ENCODE peak calls at places on chromosomes 5 and 9, in ten cellular contexts. Q is iPS DF 6.9; P is heart right ventricle; A is lower lobe of right lung; X is Karpas-422; J is psoas muscle; O is dorsolateral prefrontal cortex; T is trophoblast cell; I is CD8-positive, alpha-beta T cell; G is neuronal stem cell. N is an unnamed sample.
A peak's percentile ranks its signal among the peaks of the same experiment; 100 is the strongest.

GRCh38 chr9:68540712-68541535 is at the start of gene TMEM252:
- DNase-seq in G (no peak), O (no peak), T (no peak), Q (no peak), P (no peak), A (no peak), X (no peak), J (no peak), I (no peak), N (no peak)

GRCh38 chr5:130526708-130527107 is 622.4 kb downstream of the CHSY3 start:
- DNase-seq in G (no peak), Q (no peak), X (no peak), I (no peak), J (no peak), T (no peak), P (no peak), A (peak; percentile 61), O (no peak), N (no peak)

GRCh38 chr5:143434261-143435206 is 31.0 kb upstream of the NR3C1 start:
- DNase-seq in G (no peak), T (peak; percentile 78), A (no peak), Q (no peak), P (no peak), I (peak; percentile 19), X (peak; percentile 92), O (no peak), J (peak; percentile 55), N (no peak)

GRCh38 chr9:113519401-113520108 is 56.0 kb downstream of the RGS3 start:
- DNase-seq in A (no peak), J (no peak), Q (no peak), X (no peak), O (no peak), I (no peak), T (no peak), G (no peak), P (no peak), N (peak; percentile 75)

GRCh38 chr5:56588636-56589485 is 226.5 kb upstream of the MAP3K1 start:
- DNase-seq in X (peak; percentile 59), O (no peak), P (peak; percentile 58), G (peak; percentile 51), T (no peak), A (peak; percentile 64), Q (no peak), I (peak; percentile 41), J (peak; percentile 87), N (no peak)

GRCh38 chr5:73591102-73591695 is 25.7 kb downstream of the UTP15 start:
- DNase-seq in T (peak; percentile 93), O (no peak), J (no peak), X (peak; percentile 88), I (peak; percentile 25), Q (peak; percentile 47), G (peak; percentile 72), P (no peak), A (no peak), N (peak; percentile 86)

GRCh38 chr5:90112293-90112692 is 297.3 kb downstream of the CETN3 start:
- DNase-seq in J (no peak), P (no peak), I (no peak), Q (no peak), T (no peak), A (no peak), X (no peak), G (no peak), O (no peak), N (no peak)

GRCh38 chr5:16508730-16509531 is 43.3 kb upstream of the ZNF622 start:
- DNase-seq in O (no peak), X (no peak), I (no peak), Q (no peak), G (no peak), A (peak; percentile 76), J (peak; percentile 92), P (peak; percentile 75), T (peak; percentile 34), N (peak; percentile 81)

GRCh38 chr5:37197340-37198050 is 51.7 kb downstream of the CPLANE1 start:
- DNase-seq in Q (no peak), X (peak; percentile 47), P (no peak), T (no peak), G (no peak), J (no peak), A (no peak), I (no peak), O (no peak), N (no peak)

GRCh38 chr5:139747583-139748504 is 47.8 kb upstream of the PSD2 start:
- DNase-seq in A (peak; percentile 53), X (no peak), T (peak; percentile 18), Q (no peak), I (peak; percentile 40), P (peak; percentile 49), J (no peak), G (no peak), O (peak; percentile 71), N (no peak)

GRCh38 chr5:116360008-116360853 is 214.4 kb downstream of the SEMA6A start:
- DNase-seq in Q (no peak), O (peak; percentile 62), J (peak; percentile 86), G (no peak), P (peak; percentile 72), X (no peak), T (no peak), A (no peak), I (no peak), N (no peak)

GRCh38 chr5:43769576-43770352 is 166.8 kb downstream of the NNT start:
- DNase-seq in P (no peak), X (no peak), I (no peak), A (no peak), J (no peak), Q (no peak), O (no peak), G (no peak), T (peak; percentile 30), N (no peak)

GRCh38 chr5:143401846-143402463 is 1.5 kb downstream of the NR3C1 start:
- DNase-seq in Q (no peak), G (peak; percentile 9), A (no peak), X (peak; percentile 87), T (peak; percentile 39), P (no peak), I (no peak), O (no peak), J (no peak), N (peak; percentile 17)

GRCh38 chr5:85556464-85556863 is 1061.3 kb upstream of the COX7C start:
- DNase-seq in I (no peak), P (no peak), Q (no peak), X (no peak), G (no peak), T (no peak), O (no peak), J (no peak), A (no peak), N (no peak)

GRCh38 chr9:71897573-71897972 is 13.4 kb downstream of the ABHD17B start:
- DNase-seq in Q (no peak), P (no peak), I (peak; percentile 9), G (no peak), X (no peak), A (no peak), T (no peak), J (no peak), O (no peak), N (peak; percentile 52)

GRCh38 chr9:71896762-71897161 is 14.2 kb downstream of the ABHD17B start:
- DNase-seq in A (no peak), Q (no peak), G (no peak), J (no peak), O (no peak), T (no peak), X (no peak), P (no peak), I (no peak), N (no peak)

GRCh38 chr9:71895955-71896354 is 15.0 kb downstream of the ABHD17B start:
- DNase-seq in X (no peak), J (no peak), Q (no peak), A (no peak), T (no peak), P (no peak), O (no peak), G (no peak), I (no peak), N (no peak)

GRCh38 chr9:71891557-71892189 is 19.3 kb downstream of the ABHD17B start:
- DNase-seq in T (no peak), P (no peak), A (no peak), X (no peak), Q (no peak), I (no peak), J (no peak), O (no peak), G (no peak), N (no peak)

DNA sequence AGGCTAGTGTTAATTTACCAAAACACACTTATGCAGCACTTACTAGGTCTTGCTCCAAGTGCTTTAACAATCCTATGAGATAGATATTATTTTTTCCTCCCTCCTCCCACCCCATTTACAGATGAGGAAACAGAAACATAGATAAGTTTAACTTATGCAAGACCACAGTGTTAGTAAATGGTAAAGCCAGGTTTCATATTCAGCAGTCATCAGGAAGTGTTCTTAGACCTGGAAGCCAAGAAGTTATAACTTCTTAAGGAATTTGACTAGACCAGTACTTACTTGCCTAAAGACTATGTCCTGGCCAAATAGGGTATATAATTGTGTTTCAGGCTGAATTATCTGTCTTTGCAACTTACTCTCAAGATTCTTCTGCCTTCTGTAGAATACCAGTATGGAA is 15.9 kb downstream of the ABHD17B start:
- DNase-seq in X (no peak), A (no peak), I (no peak), T (no peak), J (no peak), Q (no peak), P (no peak), O (no peak), G (no peak), N (peak; percentile 72)
- H3K4me3 ChIP-seq in X (no peak overlapping the region), A (no peak overlapping the region), I (no peak overlapping the region), T (no peak overlapping the region), J (no peak overlapping the region), Q (no peak overlapping the region), P (no peak overlapping the region), O (no peak overlapping the region), G (no peak overlapping the region), N (no peak overlapping the region)

GRCh38 chr9:109968702-109969450 is 188.9 kb downstream of the PALM2AKAP2 start:
- DNase-seq in P (no peak), Q (no peak), A (no peak), X (no peak), T (peak; percentile 42), O (no peak), I (no peak), G (no peak), J (no peak), N (peak; percentile 30)
- H3K4me3 ChIP-seq in P (no peak overlapping the region), Q (no peak overlapping the region), A (no peak overlapping the region), X (no peak overlapping the region), T (no peak overlapping the region), O (no peak overlapping the region), I (no peak overlapping the region), G (no peak overlapping the region), J (no peak overlapping the region), N (no peak overlapping the region)

GRCh38 chr5:179816401-179817070 is 4.2 kb upstream of the SQSTM1 start:
- DNase-seq in X (no peak), J (peak; percentile 57), O (no peak), T (peak; percentile 31), A (peak; percentile 52), P (peak; percentile 34), G (no peak), I (no peak), Q (no peak), N (no peak)
- H3K4me3 ChIP-seq in X (no peak overlapping the region), J (peak overlapping the region; percentile 99), O (peak overlapping the region; percentile 65), T (peak overlapping the region; percentile 73), A (peak overlapping the region; percentile 60), P (peak overlapping the region; percentile 58), G (peak overlapping the region; percentile 76), I (no peak overlapping the region), Q (peak overlapping the region; percentile 40), N (peak overlapping the region; percentile 27)

GRCh38 chr5:94111209-94112004 is 370.0 kb upstream of the POU5F2 start:
- DNase-seq in G (peak; percentile 79), I (peak; percentile 87), O (peak; percentile 95), P (peak; percentile 93), X (peak; percentile 93), T (peak; percentile 97), A (peak; percentile 97), Q (peak; percentile 94), J (peak; percentile 96), N (peak; percentile 96)
- H3K4me3 ChIP-seq in G (peak overlapping the region; percentile 84), I (peak overlapping the region; percentile 90), O (peak overlapping the region; percentile 73), P (peak overlapping the region; percentile 85), X (peak overlapping the region; percentile 73), T (peak overlapping the region; percentile 94), A (peak overlapping the region; percentile 78), Q (peak overlapping the region; percentile 62), J (peak overlapping the region; percentile 82), N (peak overlapping the region; percentile 76)